ENCODE peak calls at places on chromosomes 16 and 17, in six cellular contexts. J, X, Y, S, R and D are unnamed samples.

GRCh38 chr17:74860229-74860998 is 729 bp upstream of the GRIN2C start:
- DNase-seq in S (no peak), R (no peak), Y (no peak), X (no peak), J (no peak), D (no peak)

GRCh38 chr17:40452074-40452787 is 9.0 kb downstream of the IGFBP4 start:
- DNase-seq in X (no peak), Y (peak), J (no peak), R (no peak), S (no peak), D (peak)

GRCh38 chr17:62763891-62764600 is 44.1 kb downstream of the MARCHF10 start:
- DNase-seq in J (no peak), R (no peak), S (no peak), X (no peak), Y (no peak), D (no peak)

GRCh38 chr16:57815987-57816745 is 13.9 kb upstream of the KIFC3 start:
- DNase-seq in S (peak), X (peak), R (peak), Y (peak), J (peak), D (peak)

GRCh38 chr17:57697891-57698708 is 47.0 kb downstream of the CCDC182 start:
- DNase-seq in J (no peak), S (no peak), Y (no peak), X (no peak), R (no peak), D (no peak)

GRCh38 chr16:73053379-73054130 is 5.6 kb upstream of the ZFHX3 start:
- DNase-seq in X (no peak), Y (peak), J (no peak), R (no peak), S (no peak), D (no peak)

GRCh38 chr16:50173318-50173717 is 20.2 kb downstream of the TENT4B start:
- DNase-seq in S (no peak), X (no peak), Y (no peak), J (no peak), R (no peak), D (no peak)

GRCh38 chr16:84829168-84829965 is 9.6 kb downstream of the CRISPLD2 start:
- DNase-seq in J (no peak), Y (peak), R (peak), S (no peak), X (no peak), D (no peak)

GRCh38 chr16:8863594-8864424 is 5.0 kb downstream of the CARHSP1 start:
- DNase-seq in Y (peak), R (no peak), S (peak), X (no peak), J (no peak), D (no peak)

GRCh38 chr16:57141822-57142631 is 43.8 kb downstream of the PSME3IP1 start:
- DNase-seq in J (no peak), R (no peak), Y (peak), S (no peak), X (no peak), D (no peak)

GRCh38 chr17:58452738-58453137 is 35.4 kb upstream of the RNF43 start:
- DNase-seq in Y (peak), S (no peak), R (no peak), J (no peak), X (no peak), D (no peak)

GRCh38 chr17:4796550-4796915 is 569 bp downstream of the PSMB6 start:
- DNase-seq in J (no peak), R (no peak), Y (peak), S (no peak), X (no peak), D (no peak)

GRCh38 chr16:21568502-21569189 is 30.7 kb upstream of the METTL9 start:
- DNase-seq in S (no peak), J (no peak), R (no peak), X (no peak), Y (no peak), D (no peak)

GRCh38 chr17:57665128-57665527 is 80.0 kb downstream of the CCDC182 start:
- DNase-seq in Y (no peak), S (no peak), J (no peak), R (no peak), X (no peak), D (no peak)

GRCh38 chr17:4852504-4853075 is 19.4 kb downstream of the MINK1 start:
- DNase-seq in X (no peak), S (no peak), R (peak), J (no peak), Y (peak), D (no peak)

GRCh38 chr17:42674755-42675347 is 1.9 kb downstream of the PLEKHH3 start:
- DNase-seq in J (no peak), X (peak), S (peak), R (no peak), Y (no peak), D (no peak)

GRCh38 chr17:49132699-49133364 is at the start of gene B4GALNT2:
- DNase-seq in Y (peak), J (no peak), X (no peak), S (peak), R (no peak), D (no peak)

GRCh38 chr17:66422181-66422580 is 119.8 kb downstream of the PRKCA start:
- DNase-seq in S (no peak), X (no peak), J (no peak), R (no peak), Y (peak), D (no peak)

GRCh38 chr17:17480593-17481148 is 3.9 kb downstream of the MED9 start:
- DNase-seq in J (no peak), S (no peak), X (no peak), Y (no peak), R (no peak), D (no peak)

GRCh38 chr16:11105038-11105903 is 150.7 kb downstream of the SOCS1 start:
- DNase-seq in J (no peak), R (peak), Y (peak), X (peak), S (no peak), D (peak)

GRCh38 chr17:80965606-80966005 is 26.0 kb upstream of the CHMP6 start:
- DNase-seq in J (no peak), Y (no peak), S (no peak), X (no peak), R (no peak), D (no peak)

GRCh38 chr16:19749571-19750080 is 31.6 kb downstream of the IQCK start:
- DNase-seq in J (no peak), S (no peak), Y (peak), X (no peak), R (no peak), D (no peak)

GRCh38 chr16:49382916-49383315 is 9.3 kb downstream of the C16orf78 start:
- DNase-seq in X (no peak), S (no peak), J (no peak), Y (no peak), R (no peak), D (no peak)

GRCh38 chr17:21129023-21129681 is 2.4 kb downstream of the DHRS7B start:
- DNase-seq in X (peak), Y (peak), R (peak), S (no peak), J (no peak), D (peak)

GRCh38 chr17:63002625-63003024 is 36.6 kb downstream of the TANC2 start:
- DNase-seq in X (no peak), R (no peak), S (no peak), Y (no peak), J (no peak), D (no peak)

GRCh38 chr17:62800580-62800979 is 7.5 kb downstream of the MARCHF10 start:
- DNase-seq in J (no peak), R (no peak), S (peak), X (peak), Y (peak), D (no peak)

GRCh38 chr16:2468142-2468724 is 2.9 kb upstream of the NTN3 start:
- DNase-seq in S (no peak), X (peak), Y (no peak), J (no peak), R (no peak), D (no peak)

GRCh38 chr17:77884019-77884418 is 74.5 kb upstream of the TNRC6C start:
- DNase-seq in J (no peak), S (no peak), X (no peak), Y (peak), R (no peak), D (no peak)

GRCh38 chr17:43759836-43760235 is 1.2 kb upstream of the SOST start:
- DNase-seq in Y (no peak), J (no peak), X (no peak), S (no peak), R (no peak), D (no peak)

GRCh38 chr17:50134206-50135110 is 4.5 kb upstream of the SAMD14 start:
- DNase-seq in S (no peak), J (no peak), X (no peak), R (no peak), Y (no peak), D (no peak)

GRCh38 chr16:70693231-70693671 is 7.4 kb upstream of the MTSS2 start:
- DNase-seq in J (no peak), R (no peak), S (no peak), X (no peak), Y (no peak), D (no peak)

GRCh38 chr16:29814592-29814991 is 1.4 kb upstream of the PAGR1 start:
- DNase-seq in J (no peak), Y (no peak), S (no peak), X (no peak), R (no peak), D (no peak)

GRCh38 chr17:17911003-17911613 is 61.1 kb downstream of the TOM1L2 start:
- DNase-seq in X (no peak), S (no peak), Y (no peak), R (no peak), J (no peak), D (no peak)

GRCh38 chr17:76014100-76014924 is 12.8 kb downstream of the EVPL start:
- DNase-seq in X (peak), J (no peak), S (peak), R (no peak), Y (peak), D (no peak)

GRCh38 chr16:27237229-27238015 is 31.1 kb downstream of the NSMCE1 start:
- DNase-seq in R (no peak), X (no peak), S (no peak), J (no peak), Y (peak), D (no peak)

GRCh38 chr17:3043737-3044365 is 19.6 kb downstream of the OR1D5 start:
- DNase-seq in X (no peak), Y (no peak), J (no peak), S (no peak), R (no peak), D (no peak)

GRCh38 chr17:10120113-10120485 is 78.3 kb downstream of the GAS7 start:
- DNase-seq in R (no peak), J (no peak), S (no peak), Y (no peak), X (no peak), D (no peak)

GRCh38 chr17:10125761-10126553 is 72.4 kb downstream of the GAS7 start:
- DNase-seq in S (no peak), J (no peak), Y (no peak), R (no peak), X (no peak), D (no peak)

GRCh38 chr17:10120749-10121148 is 77.7 kb downstream of the GAS7 start:
- DNase-seq in X (no peak), J (no peak), S (no peak), Y (no peak), R (no peak), D (no peak)

GRCh38 chr17:10121971-10122707 is 76.3 kb downstream of the GAS7 start:
- DNase-seq in J (no peak), S (no peak), Y (no peak), X (no peak), R (no peak), D (no peak)

DNA sequence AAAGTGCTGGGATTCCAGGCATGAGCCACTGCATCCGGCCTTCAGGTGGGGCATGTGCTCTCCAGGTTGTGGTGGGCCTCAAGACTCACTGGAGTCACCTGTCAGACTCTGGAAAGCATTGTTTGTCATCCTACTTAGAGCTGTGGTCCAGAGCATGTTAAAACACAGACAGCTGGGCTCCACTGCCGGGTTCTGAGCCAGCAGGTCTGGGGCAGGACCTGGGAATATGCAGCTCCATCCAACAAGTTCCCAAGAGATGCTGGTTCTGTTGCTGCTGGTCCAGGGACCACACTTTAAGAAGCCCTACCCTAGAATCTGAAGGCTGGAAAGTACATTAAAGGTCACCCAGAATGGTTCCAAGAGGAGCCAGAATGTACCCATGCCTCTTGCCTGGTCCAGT is 75.3 kb downstream of the GAS7 start:
- DNase-seq in S (no peak), J (no peak), R (no peak), Y (no peak), X (no peak), D (no peak)
- H3K4me3 ChIP-seq in S (no peak), J (no peak), R (no peak), Y (no peak), X (no peak), D (no peak)

GRCh38 chr17:72121164-72122001 is 563 bp downstream of the SOX9 start:
- DNase-seq in X (no peak), J (no peak), Y (peak), R (no peak), S (peak), D (no peak)
- TF ChIP-seq CTCF in X (no peak), J (no peak), Y (no peak), R (peak), S (no peak), D (peak)

GRCh38 chr16:66606000-66606751 is 1.7 kb downstream of the CMTM3 start:
- DNase-seq in Y (no peak), R (no peak), X (no peak), S (no peak), J (no peak), D (no peak)
- H3K4me3 ChIP-seq in Y (peak), R (peak), X (no peak), S (no peak), J (peak), D (peak)

GRCh38 chr17:35087731-35088646 is 24.5 kb upstream of the RFFL start:
- DNase-seq in R (no peak), S (peak), X (peak), Y (peak), J (no peak), D (no peak)

GRCh38 chr17:35086931-35087573 is 23.5 kb upstream of the RFFL start:
- DNase-seq in R (no peak), X (no peak), Y (no peak), J (no peak), S (no peak), D (no peak)

GRCh38 chr17:35088647-35088910 is 25.1 kb upstream of the RFFL start:
- DNase-seq in Y (no peak), R (no peak), X (peak), S (no peak), J (no peak), D (no peak)

GRCh38 chr17:35088911-35089845 is 25.7 kb upstream of the RFFL start:
- DNase-seq in J (peak), S (peak), R (no peak), X (peak), Y (peak), D (no peak)

DNA sequence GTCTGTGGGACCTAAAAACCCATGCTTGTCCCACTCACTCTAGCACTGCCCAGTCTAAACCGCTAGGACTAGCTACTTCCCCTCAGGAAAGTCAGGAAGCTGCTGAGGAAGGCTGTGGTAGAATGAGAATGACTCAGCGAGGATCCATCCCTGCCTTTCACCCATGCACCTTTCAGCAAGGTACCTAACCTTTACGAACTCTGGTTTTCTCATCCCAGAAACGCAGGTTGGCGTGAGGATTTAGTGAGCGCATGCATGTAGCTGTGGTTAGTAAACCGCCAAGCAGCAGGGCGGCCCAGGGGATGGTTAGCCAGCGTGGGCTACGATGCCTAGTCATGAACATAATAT is 26.3 kb upstream of the RFFL start:
- DNase-seq in X (no peak), J (no peak), Y (peak), R (no peak), S (no peak), D (no peak)
- TF ChIP-seq CTCF in X (no peak), J (no peak), Y (no peak), R (no peak), S (no peak), D (no peak)

GRCh38 chr16:43294-43693 is 10.1 kb downstream of the POLR3K start:
- DNase-seq in S (no peak), R (no peak), J (no peak), X (no peak), Y (no peak), D (no peak)

GRCh38 chr16:41439-42068 is 11.9 kb downstream of the POLR3K start:
- DNase-seq in Y (no peak), X (no peak), R (no peak), S (no peak), J (no peak), D (no peak)

GRCh38 chr16:38941-39892 is 14.2 kb downstream of the POLR3K start:
- DNase-seq in Y (no peak), S (no peak), J (no peak), X (no peak), R (no peak), D (no peak)

GRCh38 chr16:44655-45054 is 8.8 kb downstream of the POLR3K start:
- DNase-seq in Y (no peak), R (no peak), S (no peak), X (no peak), J (no peak), D (no peak)

GRCh38 chr16:42069-42457 is 11.3 kb downstream of the POLR3K start:
- DNase-seq in Y (no peak), S (no peak), J (no peak), R (no peak), X (no peak), D (no peak)
- H3K4me3 ChIP-seq in Y (no peak), S (no peak), J (no peak), R (no peak), X (no peak), D (no peak)